ENCODE peak calls at places on chromosomes 7 and 10, in six cellular contexts. L is HepG2, Q is K562, T is A549, Y is GM12878, H is endothelial cell of umbilical vein. D is an unnamed sample.

GRCh38 chr7:75045881-75046280 is 27.7 kb downstream of the RCC1L start:
- DNase-seq in Q (no peak), T (no peak), H (no peak), L (no peak), Y (no peak), D (no peak)

GRCh38 chr7:107446988-107447387 is 22.9 kb upstream of the GPR22 start:
- DNase-seq in Y (no peak), Q (no peak), T (no peak), L (no peak), H (no peak), D (no peak)

GRCh38 chr10:123254287-123254858 is 100.2 kb downstream of the BUB3 start:
- DNase-seq in Y (no peak), L (no peak), T (no peak), H (no peak), Q (no peak), D (no peak)

GRCh38 chr10:59434463-59435326 is 72.3 kb upstream of the FAM13C start:
- DNase-seq in Y (no peak), T (no peak), Q (no peak), L (no peak), H (peak; percentile 61), D (no peak)

GRCh38 chr10:77563638-77564270 is 73.9 kb downstream of the KCNMA1 start:
- DNase-seq in Y (no peak), H (no peak), T (peak; percentile 44), L (no peak), Q (no peak), D (no peak)

GRCh38 chr10:114045071-114045737 is 1.5 kb downstream of the ADRB1 start:
- DNase-seq in T (no peak), L (no peak), H (peak; percentile 22), Q (no peak), Y (no peak), D (peak; percentile 32)

GRCh38 chr10:124231188-124232135 is 138.1 kb upstream of the CHST15 start:
- DNase-seq in Q (no peak), L (no peak), Y (no peak), T (no peak), H (no peak), D (peak; percentile 44)

GRCh38 chr7:70935854-70936253 is 196.1 kb upstream of the GALNT17 start:
- DNase-seq in H (no peak), L (no peak), Y (no peak), Q (no peak), T (no peak), D (no peak)

GRCh38 chr7:105003275-105003674 is 10.7 kb upstream of the KMT2E start:
- DNase-seq in Y (no peak), H (peak; percentile 66), Q (no peak), T (peak; percentile 44), L (no peak), D (peak; percentile 46)

GRCh38 chr10:114300036-114300645 is 61.1 kb downstream of the VWA2 start:
- DNase-seq in L (no peak), H (no peak), Q (no peak), Y (no peak), T (no peak), D (no peak)

GRCh38 chr7:102916881-102917280 is 4.1 kb downstream of the LRRC17 start:
- DNase-seq in Q (no peak), H (no peak), Y (no peak), L (no peak), T (no peak), D (no peak)

GRCh38 chr7:155497149-155497901 is 39.4 kb downstream of the EN2 start:
- DNase-seq in T (no peak), H (no peak), Q (no peak), Y (no peak), L (no peak), D (no peak)

GRCh38 chr7:23530901-23531793 is 634 bp downstream of the TRA2A start:
- DNase-seq in H (peak; percentile 54), L (peak; percentile 35), Q (peak; percentile 84), T (peak; percentile 70), Y (no peak), D (peak; percentile 86)

GRCh38 chr7:45176886-45177731 is 19.5 kb downstream of the RAMP3 start:
- DNase-seq in L (no peak), H (no peak), T (no peak), Y (no peak), Q (no peak), D (no peak)

GRCh38 chr10:24434961-24435360 is 226.0 kb downstream of the KIAA1217 start:
- DNase-seq in T (no peak), Q (no peak), L (no peak), H (no peak), Y (no peak), D (no peak)

GRCh38 chr7:50661345-50662058 is 96.3 kb upstream of the DDC start:
- DNase-seq in T (no peak), Q (no peak), L (no peak), H (no peak), Y (no peak), D (peak; percentile 30)

GRCh38 chr10:123766012-123766411 is 99.9 kb downstream of the GPR26 start:
- DNase-seq in Y (no peak), Q (no peak), L (no peak), H (no peak), T (no peak), D (no peak)

GRCh38 chr7:19161671-19162070 is 16.4 kb upstream of the FERD3L start:
- DNase-seq in T (no peak), Q (no peak), H (no peak), Y (no peak), L (no peak), D (no peak)

GRCh38 chr10:111129348-111129747 is 52.5 kb downstream of the ADRA2A start:
- DNase-seq in Q (no peak), Y (no peak), T (no peak), H (no peak), L (no peak), D (no peak)

GRCh38 chr7:1291040-1291689 is 58.5 kb downstream of the UNCX start:
- DNase-seq in T (no peak), L (no peak), H (no peak), Q (no peak), Y (no peak), D (no peak)

GRCh38 chr7:105885386-105886111 is 9.2 kb upstream of the ATXN7L1 start:
- DNase-seq in L (no peak), H (peak; percentile 60), Y (no peak), Q (no peak), T (no peak), D (no peak)

GRCh38 chr10:70750156-70750703 is 34.9 kb downstream of the TBATA start:
- DNase-seq in Q (no peak), T (no peak), H (no peak), L (no peak), Y (no peak), D (no peak)

GRCh38 chr10:43683451-43684197 is 34.9 kb upstream of the ZNF32 start:
- DNase-seq in Q (peak; percentile 70), T (peak; percentile 18), L (peak; percentile 19), H (no peak), Y (no peak), D (peak; percentile 49)

GRCh38 chr10:27816305-27816704 is 70.7 kb upstream of the MKX start:
- DNase-seq in L (no peak), Y (no peak), H (no peak), Q (no peak), T (no peak), D (no peak)

GRCh38 chr10:11823989-11824346 is 812 bp downstream of the PROSER2 start:
- DNase-seq in Q (no peak), H (peak; percentile 39), Y (no peak), T (no peak), L (no peak), D (no peak)

GRCh38 chr10:11824376-11824775 is 1.2 kb downstream of the PROSER2 start:
- DNase-seq in T (no peak), L (peak; percentile 36), H (peak; percentile 31), Y (no peak), Q (no peak), D (no peak)

GRCh38 chr10:11825796-11826414 is 2.7 kb downstream of the PROSER2 start:
- DNase-seq in Q (no peak), T (no peak), H (no peak), L (no peak), Y (no peak), D (no peak)

GRCh38 chr10:11823122-11823988 is at the start of gene PROSER2:
- DNase-seq in Q (peak; percentile 82), L (no peak), H (peak; percentile 70), T (peak; percentile 77), Y (no peak), D (peak; percentile 47)

GRCh38 chr10:11824825-11825224 is 1.7 kb downstream of the PROSER2 start:
- DNase-seq in H (no peak), Q (peak; percentile 65), Y (no peak), T (no peak), L (no peak), D (no peak)
- H3K4me3 ChIP-seq in H (no peak overlapping the region), Q (peak overlapping the region; percentile 68), Y (no peak overlapping the region), T (peak overlapping the region; percentile 99), L (peak overlapping the region; percentile 98), D (no peak overlapping the region)

GRCh38 chr7:33075818-33076483 is 13.4 kb upstream of the NT5C3A start:
- DNase-seq in T (no peak), L (no peak), H (no peak), Y (no peak), Q (no peak), D (no peak)

GRCh38 chr7:33076737-33077136 is 14.2 kb upstream of the NT5C3A start:
- DNase-seq in H (no peak), Q (no peak), T (no peak), L (no peak), Y (no peak), D (no peak)

GRCh38 chr7:33073243-33073642 is 10.7 kb upstream of the NT5C3A start:
- DNase-seq in T (no peak), H (no peak), L (no peak), Y (no peak), Q (no peak), D (no peak)

GRCh38 chr7:33070277-33070676 is 7.7 kb upstream of the NT5C3A start:
- DNase-seq in Y (no peak), H (no peak), L (no peak), Q (no peak), T (no peak), D (no peak)

GRCh38 chr7:33072471-33072870 is 9.9 kb upstream of the NT5C3A start:
- DNase-seq in H (peak; percentile 69), Q (no peak), Y (no peak), T (no peak), L (peak; percentile 26), D (no peak)
- TF ChIP-seq MAX in H (no peak), Q (no peak), Y (no peak), T (no peak), L (no peak), D (no peak)

GRCh38 chr10:96374639-96374984 is 15.8 kb upstream of the OPALIN start:
- DNase-seq in H (no peak), Y (no peak), T (no peak), L (no peak), Q (peak; percentile 16), D (no peak)
- H3K4me3 ChIP-seq in H (peak overlapping the region; percentile 47), Y (no peak overlapping the region), T (peak overlapping the region; percentile 42), L (no peak overlapping the region), Q (peak overlapping the region; percentile 16), D (no peak overlapping the region)

GRCh38 chr10:87579563-87579962 is 74.9 kb downstream of the MINPP1 start:
- DNase-seq in Y (no peak), L (no peak), H (no peak), T (no peak), Q (no peak), D (no peak)
- TF ChIP-seq MAX in Y (no peak), L (no peak), H (no peak), T (no peak), Q (no peak), D (no peak)

GRCh38 chr7:122885583-122886356 is 490 bp downstream of the CADPS2 start:
- DNase-seq in Q (peak; percentile 24), H (peak; percentile 66), T (peak; percentile 10), L (peak; percentile 34), Y (no peak), D (no peak)
- H3K4me3 ChIP-seq in Q (peak overlapping the region; percentile 36), H (peak overlapping the region; percentile 51), T (peak overlapping the region; percentile 64), L (peak overlapping the region; percentile 81), Y (peak overlapping the region; percentile 58), D (no peak overlapping the region)

GRCh38 chr7:98283887-98284222 is 2.4 kb downstream of the BRI3 start:
- DNase-seq in H (no peak), T (no peak), L (no peak), Q (no peak), Y (no peak), D (no peak)
- TF ChIP-seq MAX in H (no peak), T (no peak), L (no peak), Q (no peak), Y (no peak), D (no peak)

D was measured in NB4.